ENCODE peak calls at places on chromosomes 2 and 18, in nine cellular contexts. C is upper lobe of left lung, X is right lobe of liver, O is A549, A is gastrocnemius medialis, R is prostate gland, E is H54, I is HCT116, W is stomach. K is an unnamed sample.

GRCh38 chr2:95158441-95158840 is 1.2 kb downstream of the ZNF514 start:
- DNase-seq in C (no peak), X (no peak), O (no peak), A (no peak), R (no peak), E (no peak), I (no peak), W (no peak), K (no peak)

GRCh38 chr2:100240386-100240785 is 81.9 kb downstream of the LONRF2 start:
- DNase-seq in C (peak), X (no peak), O (no peak), A (no peak), R (no peak), E (no peak), I (no peak), W (no peak), K (no peak)

GRCh38 chr2:88686320-88686719 is 5.2 kb upstream of the RPIA start:
- DNase-seq in C (no peak), X (no peak), O (no peak), A (no peak), R (no peak), E (no peak), I (no peak), W (peak), K (no peak)

GRCh38 chr2:40041983-40042382 is 262.9 kb upstream of the THUMPD2 start:
- DNase-seq in C (no peak), X (no peak), O (no peak), A (no peak), R (no peak), E (no peak), I (no peak), W (no peak), K (no peak)

GRCh38 chr2:12720181-12720580 is 3.4 kb downstream of the TRIB2 start:
- DNase-seq in C (no peak), X (no peak), O (no peak), A (no peak), R (no peak), E (no peak), I (no peak), W (no peak), K (no peak)

GRCh38 chr2:69811591-69811990 is 17.9 kb upstream of the GMCL1 start:
- DNase-seq in C (no peak), X (no peak), O (no peak), A (no peak), R (no peak), E (no peak), I (no peak), W (no peak), K (no peak)

GRCh38 chr2:197307933-197308521 is 2.6 kb downstream of the ANKRD44 start:
- DNase-seq in C (no peak), X (no peak), O (no peak), A (no peak), R (no peak), E (no peak), I (no peak), W (no peak), K (no peak)

GRCh38 chr2:99789851-99790250 is 300.0 kb upstream of the REV1 start:
- DNase-seq in C (no peak), X (no peak), O (no peak), A (no peak), R (no peak), E (no peak), I (no peak), W (no peak), K (no peak)

GRCh38 chr2:230974096-230974913 is 21.6 kb upstream of the SPATA3 start:
- DNase-seq in C (no peak), X (no peak), O (no peak), A (no peak), R (no peak), E (peak), I (no peak), W (no peak), K (no peak)

GRCh38 chr18:74291771-74292540 is at the start of gene CYB5A:
- DNase-seq in C (peak), X (peak), O (peak), A (peak), R (peak), E (no peak), I (peak), W (peak), K (peak)

GRCh38 chr2:237299897-237300296 is 114.1 kb downstream of the COL6A3 start:
- DNase-seq in C (no peak), X (no peak), O (no peak), A (no peak), R (no peak), E (peak), I (peak), W (no peak), K (no peak)

GRCh38 chr2:174771631-174772491 is 7.6 kb upstream of the CHRNA1 start:
- DNase-seq in C (no peak), X (peak), O (peak), A (peak), R (peak), E (peak), I (peak), W (peak), K (peak)

GRCh38 chr2:237591021-237591370 is 462 bp upstream of the RAB17 start:
- DNase-seq in C (peak), X (peak), O (no peak), A (no peak), R (peak), E (no peak), I (peak), W (peak), K (no peak)

GRCh38 chr18:61870151-61870550 is 22.7 kb downstream of the RNF152 start:
- DNase-seq in C (no peak), X (no peak), O (no peak), A (no peak), R (no peak), E (no peak), I (no peak), W (no peak), K (no peak)

GRCh38 chr2:37397166-37397565 is 52.7 kb downstream of the QPCT start:
- DNase-seq in C (no peak), X (no peak), O (no peak), A (no peak), R (no peak), E (no peak), I (no peak), W (no peak), K (no peak)

GRCh38 chr2:120231564-120231973 is 8.4 kb upstream of the TMEM185B start:
- DNase-seq in C (no peak), X (no peak), O (no peak), A (no peak), R (no peak), E (no peak), I (no peak), W (no peak), K (no peak)

GRCh38 chr2:8602809-8603208 is 79.0 kb upstream of the ID2 start:
- DNase-seq in C (no peak), X (no peak), O (no peak), A (no peak), R (peak), E (no peak), I (no peak), W (no peak), K (no peak)

GRCh38 chr2:152730591-152731333 is 12.3 kb downstream of the ARL6IP6 start:
- DNase-seq in C (no peak), X (no peak), O (no peak), A (no peak), R (peak), E (no peak), I (no peak), W (no peak), K (no peak)

GRCh38 chr18:35713545-35713944 is 132.0 kb downstream of the GALNT1 start:
- DNase-seq in C (no peak), X (no peak), O (no peak), A (no peak), R (no peak), E (no peak), I (no peak), W (no peak), K (no peak)

GRCh38 chr2:146523218-146523617 is 1321.6 kb upstream of the ACVR2A start:
- DNase-seq in C (no peak), X (no peak), O (no peak), A (no peak), R (no peak), E (no peak), I (no peak), W (no peak), K (no peak)

GRCh38 chr2:219714681-219715080 is 87.3 kb downstream of the SLC4A3 start:
- DNase-seq in C (no peak), X (no peak), O (no peak), A (no peak), R (no peak), E (no peak), I (no peak), W (no peak), K (no peak)

GRCh38 chr2:12317853-12318426 is 398.8 kb upstream of the TRIB2 start:
- DNase-seq in C (no peak), X (no peak), O (no peak), A (no peak), R (peak), E (peak), I (no peak), W (no peak), K (no peak)

GRCh38 chr18:62249478-62250097 is 62.5 kb downstream of the RELCH start:
- DNase-seq in C (no peak), X (peak), O (peak), A (peak), R (peak), E (peak), I (peak), W (peak), K (peak)

GRCh38 chr2:181393472-181393871 is 63.7 kb upstream of the ITGA4 start:
- DNase-seq in C (no peak), X (no peak), O (peak), A (no peak), R (no peak), E (peak), I (peak), W (no peak), K (no peak)

GRCh38 chr18:70490008-70490933 is 201.4 kb downstream of the SOCS6 start:
- DNase-seq in C (no peak), X (no peak), O (no peak), A (no peak), R (peak), E (no peak), I (peak), W (peak), K (no peak)

GRCh38 chr2:240564571-240565266 is 3.6 kb upstream of the RNPEPL1 start:
- DNase-seq in C (no peak), X (no peak), O (no peak), A (peak), R (no peak), E (no peak), I (no peak), W (no peak), K (no peak)

GRCh38 chr2:221602938-221603337 is 30.8 kb upstream of the EPHA4 start:
- DNase-seq in C (no peak), X (no peak), O (no peak), A (no peak), R (no peak), E (no peak), I (no peak), W (no peak), K (no peak)

GRCh38 chr18:23279931-23280330 is 144.6 kb downstream of the CABLES1 start:
- DNase-seq in C (peak), X (no peak), O (no peak), A (no peak), R (no peak), E (no peak), I (no peak), W (no peak), K (no peak)

GRCh38 chr2:168470880-168471475 is 14.9 kb downstream of the CERS6 start:
- DNase-seq in C (no peak), X (no peak), O (no peak), A (no peak), R (no peak), E (no peak), I (no peak), W (no peak), K (no peak)

GRCh38 chr18:75211002-75211621 is 515 bp downstream of the TSHZ1 start:
- DNase-seq in C (peak), X (no peak), O (no peak), A (no peak), R (no peak), E (no peak), I (no peak), W (no peak), K (no peak)

GRCh38 chr2:183339311-183339710 is 215.1 kb downstream of the NUP35 start:
- DNase-seq in C (no peak), X (no peak), O (no peak), A (no peak), R (no peak), E (no peak), I (no peak), W (no peak), K (no peak)

DNA sequence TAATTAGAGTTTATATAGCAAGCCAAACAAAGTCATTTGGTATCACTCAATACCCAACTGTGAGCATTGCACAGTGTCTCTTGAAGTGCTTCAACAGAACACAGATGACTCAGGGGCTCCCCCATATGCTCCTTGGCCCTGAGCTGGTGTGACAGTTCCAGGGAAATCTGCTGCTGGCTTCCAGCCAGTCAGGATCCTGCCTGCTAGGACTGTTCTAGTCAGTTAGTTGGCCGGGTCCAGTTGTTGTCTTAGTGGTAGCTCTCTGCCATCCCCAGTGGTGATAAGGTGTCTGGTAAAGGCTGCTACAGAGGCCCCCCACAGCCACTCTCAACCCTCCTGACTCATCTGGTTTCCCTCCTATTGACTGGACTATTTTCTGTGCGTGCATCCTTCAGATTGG is 100.3 kb downstream of the IRS1 start:
- DNase-seq in C (no peak), X (no peak), O (no peak), A (peak), R (peak), E (peak), I (no peak), W (no peak), K (peak)
- TF ChIP-seq POLR2A in C (no peak), X (no peak), O (no peak), A (no peak), R (no peak), E (no peak), I (no peak), W (no peak), K (no peak)

DNA sequence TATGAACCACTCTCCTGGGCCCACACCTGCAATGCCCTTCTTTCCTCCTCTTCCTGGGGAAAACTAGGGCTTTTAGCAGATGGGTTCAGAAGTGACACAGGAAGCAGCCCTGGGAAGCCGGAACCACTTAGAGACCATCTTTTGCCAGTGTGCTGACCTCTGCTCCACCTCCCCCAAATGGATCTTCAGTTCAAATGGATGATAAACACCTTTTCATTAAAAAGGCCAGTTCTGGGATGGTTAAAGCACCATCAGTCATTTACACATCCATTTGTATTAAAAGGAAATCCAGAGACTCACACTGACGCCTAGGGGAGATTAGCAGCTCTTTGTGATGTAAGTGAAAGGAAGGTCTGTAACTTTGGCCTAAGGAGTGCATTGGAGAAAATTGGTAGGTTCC is 47.5 kb downstream of the ACTR2 start:
- DNase-seq in C (no peak), X (no peak), O (no peak), A (no peak), R (no peak), E (no peak), I (no peak), W (no peak), K (no peak)
- TF ChIP-seq POLR2A in C (no peak), X (no peak), O (no peak), A (no peak), R (no peak), E (no peak), I (no peak), W (no peak), K (no peak)

DNA sequence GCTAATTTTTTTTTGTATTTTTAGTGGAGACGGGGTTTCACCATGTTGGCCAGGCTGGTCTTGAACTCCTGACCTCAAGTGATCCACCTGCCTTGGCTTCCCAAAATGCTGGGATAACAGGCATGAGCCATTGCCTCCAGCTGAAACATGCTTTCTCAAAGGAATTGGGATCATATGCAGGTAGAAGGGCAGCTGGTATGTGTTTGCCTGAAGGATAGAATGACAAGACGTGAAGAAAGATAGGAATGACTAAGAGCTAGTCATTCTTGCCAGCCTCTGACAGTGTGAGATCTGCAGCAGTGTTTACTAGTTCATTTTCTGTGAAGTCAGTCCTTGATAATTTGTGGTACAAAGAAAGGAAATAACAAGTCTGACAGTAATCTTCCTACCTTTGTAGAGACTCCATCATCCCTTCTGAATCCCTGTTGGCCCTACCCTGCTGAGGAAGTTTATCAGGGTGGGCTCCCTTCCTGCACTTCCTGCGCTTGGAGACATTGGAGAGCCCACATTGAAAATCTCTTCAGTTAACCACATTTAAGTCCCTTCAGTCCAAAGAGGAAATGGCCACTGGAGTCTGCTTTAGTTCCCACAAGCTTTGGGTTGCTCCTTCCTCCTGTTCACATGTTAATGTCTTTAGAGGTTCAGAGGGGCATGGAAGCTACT is 14.7 kb downstream of the CFLAR start:
- DNase-seq in C (no peak), X (no peak), O (no peak), A (peak), R (no peak), E (no peak), I (no peak), W (no peak), K (no peak)
- TF ChIP-seq POLR2A in C (peak), X (no peak), O (no peak), A (peak), R (no peak), E (no peak), I (no peak), W (no peak), K (no peak)

GRCh38 chr2:121591199-121591598 is 58.1 kb downstream of the CLASP1 start:
- DNase-seq in C (no peak), X (no peak), O (no peak), A (no peak), R (no peak), E (no peak), I (no peak), W (no peak), K (no peak)

GRCh38 chr2:121599963-121600651 is 49.2 kb downstream of the CLASP1 start:
- DNase-seq in C (no peak), X (no peak), O (no peak), A (no peak), R (no peak), E (no peak), I (no peak), W (no peak), K (no peak)

GRCh38 chr2:121595012-121595891 is 54.0 kb downstream of the CLASP1 start:
- DNase-seq in C (no peak), X (no peak), O (no peak), A (no peak), R (no peak), E (no peak), I (no peak), W (no peak), K (no peak)

GRCh38 chr2:121598087-121598486 is 51.2 kb downstream of the CLASP1 start:
- DNase-seq in C (no peak), X (no peak), O (no peak), A (no peak), R (no peak), E (no peak), I (no peak), W (no peak), K (no peak)

DNA sequence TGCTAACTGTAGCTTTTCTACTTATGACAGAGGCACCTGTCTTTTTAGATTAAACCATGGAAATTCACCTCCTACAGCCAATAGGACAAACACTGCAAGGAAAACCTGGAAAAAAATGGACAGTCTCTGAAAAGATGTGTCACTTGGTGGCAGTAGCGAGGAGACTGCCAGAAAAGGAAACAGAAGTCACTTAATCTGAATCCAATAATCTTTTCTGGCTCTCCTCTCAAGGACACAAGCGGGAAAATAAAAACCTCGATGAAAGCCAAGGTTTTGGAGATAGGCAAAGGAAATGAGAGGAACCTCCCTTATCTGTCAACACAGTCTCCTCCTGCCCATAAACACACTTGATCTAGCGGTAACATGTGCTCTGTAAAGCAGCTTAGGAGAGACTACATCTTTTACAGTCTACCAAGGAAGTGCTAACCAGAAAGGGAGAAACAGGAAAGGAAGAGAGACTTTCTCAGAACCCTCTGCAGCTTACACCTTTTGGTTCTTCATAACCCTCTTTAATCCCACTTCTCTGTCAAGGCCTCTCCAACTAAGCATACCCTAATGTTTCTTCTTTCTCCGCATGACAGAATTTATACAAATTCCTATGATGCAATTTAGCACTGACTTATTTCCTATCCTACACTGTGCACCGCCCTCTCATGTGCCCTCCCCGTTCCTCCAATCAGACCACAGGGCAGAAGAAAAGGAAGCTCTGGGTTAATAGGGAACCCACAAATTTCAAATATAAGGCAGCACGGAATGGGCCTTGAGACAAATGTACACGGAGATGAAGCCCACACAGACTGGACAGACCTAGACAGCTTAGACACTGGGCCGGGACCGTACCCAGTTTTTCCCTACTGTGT is 52.8 kb downstream of the CLASP1 start:
- DNase-seq in C (no peak), X (no peak), O (peak), A (no peak), R (peak), E (no peak), I (peak), W (no peak), K (no peak)
- TF ChIP-seq POLR2A in C (no peak), X (no peak), O (no peak), A (no peak), R (no peak), E (no peak), I (no peak), W (no peak), K (no peak)

GRCh38 chr2:224945134-224945533 is 97.1 kb downstream of the DOCK10 start:
- DNase-seq in C (no peak), X (no peak), O (no peak), A (no peak), R (no peak), E (no peak), I (no peak), W (no peak), K (no peak)
- TF ChIP-seq POLR2A in C (peak), X (peak), O (no peak), A (no peak), R (no peak), E (no peak), I (no peak), W (no peak), K (no peak)

K was measured in sigmoid colon.